ENCODE peak calls at places on chromosomes 16 and 17, in six cellular contexts. One of them, this sample, is unnamed.

GRCh38 chr17:68507581-68507980 is 4.6 kb upstream of the PRKAR1A start:
- DNase-seq in stimulated activated CD4-positive, alpha-beta T cell treated with anti-CD3 and anti-CD28 coated beads, Interleukin-12 subunit alpha, Interleukin-12 subunit beta, amount 100 ng/mL, for 24 hours: no peak
- DNase-seq in stimulated activated CD8-positive, alpha-beta memory T cell treated with anti-CD3 and anti-CD28 coated beads, Interleukin-4, amount 100 ng/mL, for 1 hour: no peak
- DNase-seq in glutamatergic neuron: no peak
- DNase-seq in EL: no peak
- DNase-seq in WTC11: no peak
- DNase-seq in this sample: no peak

GRCh38 chr16:31099860-31100638 is 5.5 kb upstream of the VKORC1 start:
- DNase-seq in stimulated activated CD4-positive, alpha-beta T cell treated with anti-CD3 and anti-CD28 coated beads, Interleukin-12 subunit alpha, Interleukin-12 subunit beta, amount 100 ng/mL, for 24 hours: no peak
- DNase-seq in stimulated activated CD8-positive, alpha-beta memory T cell treated with anti-CD3 and anti-CD28 coated beads, Interleukin-4, amount 100 ng/mL, for 1 hour: no peak
- DNase-seq in glutamatergic neuron: no peak
- DNase-seq in EL: peak; percentile 67
- DNase-seq in WTC11: no peak
- DNase-seq in this sample: no peak

GRCh38 chr17:3556905-3557767 is 476 bp downstream of the TRPV3 start:
- DNase-seq in stimulated activated CD4-positive, alpha-beta T cell treated with anti-CD3 and anti-CD28 coated beads, Interleukin-12 subunit alpha, Interleukin-12 subunit beta, amount 100 ng/mL, for 24 hours: no peak
- DNase-seq in stimulated activated CD8-positive, alpha-beta memory T cell treated with anti-CD3 and anti-CD28 coated beads, Interleukin-4, amount 100 ng/mL, for 1 hour: no peak
- DNase-seq in glutamatergic neuron: no peak
- DNase-seq in EL: no peak
- DNase-seq in WTC11: no peak
- DNase-seq in this sample: peak; percentile 57

GRCh38 chr17:7914771-7915610 is 1.1 kb downstream of the RNF227 start:
- DNase-seq in stimulated activated CD4-positive, alpha-beta T cell treated with anti-CD3 and anti-CD28 coated beads, Interleukin-12 subunit alpha, Interleukin-12 subunit beta, amount 100 ng/mL, for 24 hours: no peak
- DNase-seq in stimulated activated CD8-positive, alpha-beta memory T cell treated with anti-CD3 and anti-CD28 coated beads, Interleukin-4, amount 100 ng/mL, for 1 hour: no peak
- DNase-seq in glutamatergic neuron: no peak
- DNase-seq in EL: no peak
- DNase-seq in WTC11: no peak
- DNase-seq in this sample: no peak

GRCh38 chr17:75260679-75261335 is 599 bp downstream of the GGA3 start:
- DNase-seq in stimulated activated CD4-positive, alpha-beta T cell treated with anti-CD3 and anti-CD28 coated beads, Interleukin-12 subunit alpha, Interleukin-12 subunit beta, amount 100 ng/mL, for 24 hours: peak; percentile 45
- DNase-seq in stimulated activated CD8-positive, alpha-beta memory T cell treated with anti-CD3 and anti-CD28 coated beads, Interleukin-4, amount 100 ng/mL, for 1 hour: no peak
- DNase-seq in glutamatergic neuron: no peak
- DNase-seq in EL: no peak
- DNase-seq in WTC11: peak; percentile 32
- DNase-seq in this sample: no peak

GRCh38 chr17:61393904-61394629 is 5.6 kb upstream of the TBX2 start:
- DNase-seq in stimulated activated CD4-positive, alpha-beta T cell treated with anti-CD3 and anti-CD28 coated beads, Interleukin-12 subunit alpha, Interleukin-12 subunit beta, amount 100 ng/mL, for 24 hours: no peak
- DNase-seq in stimulated activated CD8-positive, alpha-beta memory T cell treated with anti-CD3 and anti-CD28 coated beads, Interleukin-4, amount 100 ng/mL, for 1 hour: no peak
- DNase-seq in glutamatergic neuron: peak; percentile 13
- DNase-seq in EL: peak; percentile 25
- DNase-seq in WTC11: no peak
- DNase-seq in this sample: peak; percentile 83

GRCh38 chr17:18074566-18075272 is 13.0 kb upstream of the DRG2 start:
- DNase-seq in stimulated activated CD4-positive, alpha-beta T cell treated with anti-CD3 and anti-CD28 coated beads, Interleukin-12 subunit alpha, Interleukin-12 subunit beta, amount 100 ng/mL, for 24 hours: no peak
- DNase-seq in stimulated activated CD8-positive, alpha-beta memory T cell treated with anti-CD3 and anti-CD28 coated beads, Interleukin-4, amount 100 ng/mL, for 1 hour: no peak
- DNase-seq in glutamatergic neuron: no peak
- DNase-seq in EL: no peak
- DNase-seq in WTC11: no peak
- DNase-seq in this sample: no peak

GRCh38 chr16:66988197-66988788 is at the start of gene CES4A:
- DNase-seq in stimulated activated CD4-positive, alpha-beta T cell treated with anti-CD3 and anti-CD28 coated beads, Interleukin-12 subunit alpha, Interleukin-12 subunit beta, amount 100 ng/mL, for 24 hours: no peak
- DNase-seq in stimulated activated CD8-positive, alpha-beta memory T cell treated with anti-CD3 and anti-CD28 coated beads, Interleukin-4, amount 100 ng/mL, for 1 hour: no peak
- DNase-seq in glutamatergic neuron: no peak
- DNase-seq in EL: peak; percentile 21
- DNase-seq in WTC11: no peak
- DNase-seq in this sample: no peak

GRCh38 chr16:57479422-57480126 is 6.7 kb downstream of the DOK4 start:
- DNase-seq in stimulated activated CD4-positive, alpha-beta T cell treated with anti-CD3 and anti-CD28 coated beads, Interleukin-12 subunit alpha, Interleukin-12 subunit beta, amount 100 ng/mL, for 24 hours: no peak
- DNase-seq in stimulated activated CD8-positive, alpha-beta memory T cell treated with anti-CD3 and anti-CD28 coated beads, Interleukin-4, amount 100 ng/mL, for 1 hour: no peak
- DNase-seq in glutamatergic neuron: peak; percentile 64
- DNase-seq in EL: peak; percentile 81
- DNase-seq in WTC11: peak; percentile 75
- DNase-seq in this sample: peak; percentile 88

GRCh38 chr17:21039839-21040575 is 2.8 kb downstream of the USP22 start:
- DNase-seq in stimulated activated CD4-positive, alpha-beta T cell treated with anti-CD3 and anti-CD28 coated beads, Interleukin-12 subunit alpha, Interleukin-12 subunit beta, amount 100 ng/mL, for 24 hours: peak; percentile 21
- DNase-seq in stimulated activated CD8-positive, alpha-beta memory T cell treated with anti-CD3 and anti-CD28 coated beads, Interleukin-4, amount 100 ng/mL, for 1 hour: no peak
- DNase-seq in glutamatergic neuron: no peak
- DNase-seq in EL: peak; percentile 56
- DNase-seq in WTC11: no peak
- DNase-seq in this sample: no peak

GRCh38 chr17:74823176-74823495 is 36.5 kb downstream of the GRIN2C start:
- DNase-seq in stimulated activated CD4-positive, alpha-beta T cell treated with anti-CD3 and anti-CD28 coated beads, Interleukin-12 subunit alpha, Interleukin-12 subunit beta, amount 100 ng/mL, for 24 hours: no peak
- DNase-seq in stimulated activated CD8-positive, alpha-beta memory T cell treated with anti-CD3 and anti-CD28 coated beads, Interleukin-4, amount 100 ng/mL, for 1 hour: no peak
- DNase-seq in glutamatergic neuron: no peak
- DNase-seq in EL: no peak
- DNase-seq in WTC11: no peak
- DNase-seq in this sample: no peak

GRCh38 chr16:2008009-2008526 is 1.6 kb downstream of the ZNF598 start:
- DNase-seq in stimulated activated CD4-positive, alpha-beta T cell treated with anti-CD3 and anti-CD28 coated beads, Interleukin-12 subunit alpha, Interleukin-12 subunit beta, amount 100 ng/mL, for 24 hours: no peak
- DNase-seq in stimulated activated CD8-positive, alpha-beta memory T cell treated with anti-CD3 and anti-CD28 coated beads, Interleukin-4, amount 100 ng/mL, for 1 hour: no peak
- DNase-seq in glutamatergic neuron: no peak
- DNase-seq in EL: peak; percentile 60
- DNase-seq in WTC11: no peak
- DNase-seq in this sample: no peak

GRCh38 chr17:72976971-72977767 is 115.3 kb downstream of the SLC39A11 start:
- DNase-seq in stimulated activated CD4-positive, alpha-beta T cell treated with anti-CD3 and anti-CD28 coated beads, Interleukin-12 subunit alpha, Interleukin-12 subunit beta, amount 100 ng/mL, for 24 hours: no peak
- DNase-seq in stimulated activated CD8-positive, alpha-beta memory T cell treated with anti-CD3 and anti-CD28 coated beads, Interleukin-4, amount 100 ng/mL, for 1 hour: no peak
- DNase-seq in glutamatergic neuron: no peak
- DNase-seq in EL: peak; percentile 95
- DNase-seq in WTC11: no peak
- DNase-seq in this sample: peak; percentile 67

GRCh38 chr17:17959520-17960361 is 12.5 kb downstream of the TOM1L2 start:
- DNase-seq in stimulated activated CD4-positive, alpha-beta T cell treated with anti-CD3 and anti-CD28 coated beads, Interleukin-12 subunit alpha, Interleukin-12 subunit beta, amount 100 ng/mL, for 24 hours: peak; percentile 21
- DNase-seq in stimulated activated CD8-positive, alpha-beta memory T cell treated with anti-CD3 and anti-CD28 coated beads, Interleukin-4, amount 100 ng/mL, for 1 hour: no peak
- DNase-seq in glutamatergic neuron: no peak
- DNase-seq in EL: peak; percentile 50
- DNase-seq in WTC11: no peak
- DNase-seq in this sample: no peak

GRCh38 chr16:77918792-77919707 is 103.3 kb upstream of the CLEC3A start:
- DNase-seq in stimulated activated CD4-positive, alpha-beta T cell treated with anti-CD3 and anti-CD28 coated beads, Interleukin-12 subunit alpha, Interleukin-12 subunit beta, amount 100 ng/mL, for 24 hours: no peak
- DNase-seq in stimulated activated CD8-positive, alpha-beta memory T cell treated with anti-CD3 and anti-CD28 coated beads, Interleukin-4, amount 100 ng/mL, for 1 hour: no peak
- DNase-seq in glutamatergic neuron: no peak
- DNase-seq in EL: no peak
- DNase-seq in WTC11: no peak
- DNase-seq in this sample: no peak

GRCh38 chr17:74968361-74968780 is 4.2 kb downstream of the HID1 start:
- DNase-seq in stimulated activated CD4-positive, alpha-beta T cell treated with anti-CD3 and anti-CD28 coated beads, Interleukin-12 subunit alpha, Interleukin-12 subunit beta, amount 100 ng/mL, for 24 hours: no peak
- DNase-seq in stimulated activated CD8-positive, alpha-beta memory T cell treated with anti-CD3 and anti-CD28 coated beads, Interleukin-4, amount 100 ng/mL, for 1 hour: no peak
- DNase-seq in glutamatergic neuron: no peak
- DNase-seq in EL: no peak
- DNase-seq in WTC11: no peak
- DNase-seq in this sample: peak; percentile 48

GRCh38 chr17:83189013-83189672 is 109.7 kb downstream of the METRNL start:
- DNase-seq in stimulated activated CD4-positive, alpha-beta T cell treated with anti-CD3 and anti-CD28 coated beads, Interleukin-12 subunit alpha, Interleukin-12 subunit beta, amount 100 ng/mL, for 24 hours: no peak
- DNase-seq in stimulated activated CD8-positive, alpha-beta memory T cell treated with anti-CD3 and anti-CD28 coated beads, Interleukin-4, amount 100 ng/mL, for 1 hour: no peak
- DNase-seq in glutamatergic neuron: no peak
- DNase-seq in EL: no peak
- DNase-seq in WTC11: peak; percentile 1
- DNase-seq in this sample: peak; percentile 36

GRCh38 chr17:74190154-74190553 is 13.3 kb upstream of the RPL38 start:
- DNase-seq in stimulated activated CD4-positive, alpha-beta T cell treated with anti-CD3 and anti-CD28 coated beads, Interleukin-12 subunit alpha, Interleukin-12 subunit beta, amount 100 ng/mL, for 24 hours: no peak
- DNase-seq in stimulated activated CD8-positive, alpha-beta memory T cell treated with anti-CD3 and anti-CD28 coated beads, Interleukin-4, amount 100 ng/mL, for 1 hour: no peak
- DNase-seq in glutamatergic neuron: no peak
- DNase-seq in EL: peak; percentile 34
- DNase-seq in WTC11: no peak
- DNase-seq in this sample: peak; percentile 52

GRCh38 chr17:63517825-63518534 is 5.2 kb upstream of the KCNH6 start:
- DNase-seq in stimulated activated CD4-positive, alpha-beta T cell treated with anti-CD3 and anti-CD28 coated beads, Interleukin-12 subunit alpha, Interleukin-12 subunit beta, amount 100 ng/mL, for 24 hours: no peak
- DNase-seq in stimulated activated CD8-positive, alpha-beta memory T cell treated with anti-CD3 and anti-CD28 coated beads, Interleukin-4, amount 100 ng/mL, for 1 hour: no peak
- DNase-seq in glutamatergic neuron: no peak
- DNase-seq in EL: no peak
- DNase-seq in WTC11: no peak
- DNase-seq in this sample: no peak

GRCh38 chr17:75727391-75727790 is 6.1 kb downstream of the ITGB4 start:
- DNase-seq in stimulated activated CD4-positive, alpha-beta T cell treated with anti-CD3 and anti-CD28 coated beads, Interleukin-12 subunit alpha, Interleukin-12 subunit beta, amount 100 ng/mL, for 24 hours: no peak
- DNase-seq in stimulated activated CD8-positive, alpha-beta memory T cell treated with anti-CD3 and anti-CD28 coated beads, Interleukin-4, amount 100 ng/mL, for 1 hour: no peak
- DNase-seq in glutamatergic neuron: no peak
- DNase-seq in EL: no peak
- DNase-seq in WTC11: no peak
- DNase-seq in this sample: no peak

GRCh38 chr16:21645261-21645721 is 7.1 kb downstream of the IGSF6 start:
- DNase-seq in stimulated activated CD4-positive, alpha-beta T cell treated with anti-CD3 and anti-CD28 coated beads, Interleukin-12 subunit alpha, Interleukin-12 subunit beta, amount 100 ng/mL, for 24 hours: no peak
- DNase-seq in stimulated activated CD8-positive, alpha-beta memory T cell treated with anti-CD3 and anti-CD28 coated beads, Interleukin-4, amount 100 ng/mL, for 1 hour: no peak
- DNase-seq in glutamatergic neuron: no peak
- DNase-seq in EL: peak; percentile 14
- DNase-seq in WTC11: no peak
- DNase-seq in this sample: peak; percentile 10

GRCh38 chr17:70187383-70187782 is 18.1 kb downstream of the KCNJ2 start:
- DNase-seq in stimulated activated CD4-positive, alpha-beta T cell treated with anti-CD3 and anti-CD28 coated beads, Interleukin-12 subunit alpha, Interleukin-12 subunit beta, amount 100 ng/mL, for 24 hours: no peak
- DNase-seq in stimulated activated CD8-positive, alpha-beta memory T cell treated with anti-CD3 and anti-CD28 coated beads, Interleukin-4, amount 100 ng/mL, for 1 hour: no peak
- DNase-seq in glutamatergic neuron: no peak
- DNase-seq in EL: no peak
- DNase-seq in WTC11: no peak
- DNase-seq in this sample: no peak

GRCh38 chr16:14193316-14193871 is 122.3 kb downstream of the MRTFB start:
- DNase-seq in stimulated activated CD4-positive, alpha-beta T cell treated with anti-CD3 and anti-CD28 coated beads, Interleukin-12 subunit alpha, Interleukin-12 subunit beta, amount 100 ng/mL, for 24 hours: peak; percentile 6
- DNase-seq in stimulated activated CD8-positive, alpha-beta memory T cell treated with anti-CD3 and anti-CD28 coated beads, Interleukin-4, amount 100 ng/mL, for 1 hour: no peak
- DNase-seq in glutamatergic neuron: no peak
- DNase-seq in EL: no peak
- DNase-seq in WTC11: no peak
- DNase-seq in this sample: no peak

GRCh38 chr17:1049446-1050225 is 52.7 kb downstream of the TIMM22 start:
- DNase-seq in stimulated activated CD4-positive, alpha-beta T cell treated with anti-CD3 and anti-CD28 coated beads, Interleukin-12 subunit alpha, Interleukin-12 subunit beta, amount 100 ng/mL, for 24 hours: no peak
- DNase-seq in stimulated activated CD8-positive, alpha-beta memory T cell treated with anti-CD3 and anti-CD28 coated beads, Interleukin-4, amount 100 ng/mL, for 1 hour: no peak
- DNase-seq in glutamatergic neuron: no peak
- DNase-seq in EL: no peak
- DNase-seq in WTC11: no peak
- DNase-seq in this sample: no peak

GRCh38 chr17:888998-889401 is 90.6 kb downstream of the NXN start:
- DNase-seq in stimulated activated CD4-positive, alpha-beta T cell treated with anti-CD3 and anti-CD28 coated beads, Interleukin-12 subunit alpha, Interleukin-12 subunit beta, amount 100 ng/mL, for 24 hours: no peak
- DNase-seq in stimulated activated CD8-positive, alpha-beta memory T cell treated with anti-CD3 and anti-CD28 coated beads, Interleukin-4, amount 100 ng/mL, for 1 hour: no peak
- DNase-seq in glutamatergic neuron: no peak
- DNase-seq in EL: no peak
- DNase-seq in WTC11: no peak
- DNase-seq in this sample: no peak

GRCh38 chr16:85556456-85557082 is 56.6 kb upstream of the GSE1 start:
- DNase-seq in stimulated activated CD4-positive, alpha-beta T cell treated with anti-CD3 and anti-CD28 coated beads, Interleukin-12 subunit alpha, Interleukin-12 subunit beta, amount 100 ng/mL, for 24 hours: no peak
- DNase-seq in stimulated activated CD8-positive, alpha-beta memory T cell treated with anti-CD3 and anti-CD28 coated beads, Interleukin-4, amount 100 ng/mL, for 1 hour: peak; percentile 17
- DNase-seq in glutamatergic neuron: no peak
- DNase-seq in EL: peak; percentile 58
- DNase-seq in WTC11: peak; percentile 65
- DNase-seq in this sample: peak; percentile 86

GRCh38 chr17:74252272-74252671 is 21.8 kb upstream of the DNAI2 start:
- DNase-seq in stimulated activated CD4-positive, alpha-beta T cell treated with anti-CD3 and anti-CD28 coated beads, Interleukin-12 subunit alpha, Interleukin-12 subunit beta, amount 100 ng/mL, for 24 hours: no peak
- DNase-seq in stimulated activated CD8-positive, alpha-beta memory T cell treated with anti-CD3 and anti-CD28 coated beads, Interleukin-4, amount 100 ng/mL, for 1 hour: no peak
- DNase-seq in glutamatergic neuron: no peak
- DNase-seq in EL: no peak
- DNase-seq in WTC11: no peak
- DNase-seq in this sample: no peak

GRCh38 chr17:75034236-75034908 is 12.4 kb downstream of the ATP5PD start:
- DNase-seq in stimulated activated CD4-positive, alpha-beta T cell treated with anti-CD3 and anti-CD28 coated beads, Interleukin-12 subunit alpha, Interleukin-12 subunit beta, amount 100 ng/mL, for 24 hours: peak; percentile 99
- DNase-seq in stimulated activated CD8-positive, alpha-beta memory T cell treated with anti-CD3 and anti-CD28 coated beads, Interleukin-4, amount 100 ng/mL, for 1 hour: peak; percentile 57
- DNase-seq in glutamatergic neuron: peak; percentile 92
- DNase-seq in EL: peak; percentile 93
- DNase-seq in WTC11: peak; percentile 96
- DNase-seq in this sample: peak; percentile 100

GRCh38 chr17:35486920-35487727 is 38.6 kb upstream of the SLFN13 start:
- DNase-seq in stimulated activated CD4-positive, alpha-beta T cell treated with anti-CD3 and anti-CD28 coated beads, Interleukin-12 subunit alpha, Interleukin-12 subunit beta, amount 100 ng/mL, for 24 hours: peak; percentile 84
- DNase-seq in stimulated activated CD8-positive, alpha-beta memory T cell treated with anti-CD3 and anti-CD28 coated beads, Interleukin-4, amount 100 ng/mL, for 1 hour: peak; percentile 43
- DNase-seq in glutamatergic neuron: no peak
- DNase-seq in EL: peak; percentile 69
- DNase-seq in WTC11: no peak
- DNase-seq in this sample: no peak

GRCh38 chr17:81125573-81126081 is 39.7 kb upstream of the PVALEF start:
- DNase-seq in stimulated activated CD4-positive, alpha-beta T cell treated with anti-CD3 and anti-CD28 coated beads, Interleukin-12 subunit alpha, Interleukin-12 subunit beta, amount 100 ng/mL, for 24 hours: no peak
- DNase-seq in stimulated activated CD8-positive, alpha-beta memory T cell treated with anti-CD3 and anti-CD28 coated beads, Interleukin-4, amount 100 ng/mL, for 1 hour: no peak
- DNase-seq in glutamatergic neuron: no peak
- DNase-seq in EL: no peak
- DNase-seq in WTC11: no peak
- DNase-seq in this sample: no peak

GRCh38 chr17:3885271-3885670 is 7.6 kb downstream of the CAMKK1 start:
- DNase-seq in stimulated activated CD4-positive, alpha-beta T cell treated with anti-CD3 and anti-CD28 coated beads, Interleukin-12 subunit alpha, Interleukin-12 subunit beta, amount 100 ng/mL, for 24 hours: no peak
- DNase-seq in stimulated activated CD8-positive, alpha-beta memory T cell treated with anti-CD3 and anti-CD28 coated beads, Interleukin-4, amount 100 ng/mL, for 1 hour: no peak
- DNase-seq in glutamatergic neuron: no peak
- DNase-seq in EL: no peak
- DNase-seq in WTC11: no peak
- DNase-seq in this sample: no peak

GRCh38 chr16:85275533-85276249 is 163.4 kb upstream of the CIBAR2 start:
- DNase-seq in stimulated activated CD4-positive, alpha-beta T cell treated with anti-CD3 and anti-CD28 coated beads, Interleukin-12 subunit alpha, Interleukin-12 subunit beta, amount 100 ng/mL, for 24 hours: peak; percentile 63
- DNase-seq in stimulated activated CD8-positive, alpha-beta memory T cell treated with anti-CD3 and anti-CD28 coated beads, Interleukin-4, amount 100 ng/mL, for 1 hour: peak; percentile 52
- DNase-seq in glutamatergic neuron: peak; percentile 95
- DNase-seq in EL: peak; percentile 54
- DNase-seq in WTC11: peak; percentile 93
- DNase-seq in this sample: peak; percentile 94

GRCh38 chr17:72462396-72462795 is 341.6 kb downstream of the SOX9 start:
- DNase-seq in stimulated activated CD4-positive, alpha-beta T cell treated with anti-CD3 and anti-CD28 coated beads, Interleukin-12 subunit alpha, Interleukin-12 subunit beta, amount 100 ng/mL, for 24 hours: no peak
- DNase-seq in stimulated activated CD8-positive, alpha-beta memory T cell treated with anti-CD3 and anti-CD28 coated beads, Interleukin-4, amount 100 ng/mL, for 1 hour: no peak
- DNase-seq in glutamatergic neuron: no peak
- DNase-seq in EL: no peak
- DNase-seq in WTC11: no peak
- DNase-seq in this sample: no peak

GRCh38 chr16:30053376-30054015 is 12.1 kb upstream of the ALDOA start:
- DNase-seq in stimulated activated CD4-positive, alpha-beta T cell treated with anti-CD3 and anti-CD28 coated beads, Interleukin-12 subunit alpha, Interleukin-12 subunit beta, amount 100 ng/mL, for 24 hours: no peak
- DNase-seq in stimulated activated CD8-positive, alpha-beta memory T cell treated with anti-CD3 and anti-CD28 coated beads, Interleukin-4, amount 100 ng/mL, for 1 hour: no peak
- DNase-seq in glutamatergic neuron: no peak
- DNase-seq in EL: peak; percentile 88
- DNase-seq in WTC11: no peak
- DNase-seq in this sample: peak; percentile 61

GRCh38 chr16:1224558-1224957 is 510 bp downstream of the TPSG1 start:
- DNase-seq in stimulated activated CD4-positive, alpha-beta T cell treated with anti-CD3 and anti-CD28 coated beads, Interleukin-12 subunit alpha, Interleukin-12 subunit beta, amount 100 ng/mL, for 24 hours: no peak
- DNase-seq in stimulated activated CD8-positive, alpha-beta memory T cell treated with anti-CD3 and anti-CD28 coated beads, Interleukin-4, amount 100 ng/mL, for 1 hour: no peak
- DNase-seq in glutamatergic neuron: no peak
- DNase-seq in EL: no peak
- DNase-seq in WTC11: no peak
- DNase-seq in this sample: no peak

GRCh38 chr17:50240876-50241275 is 33.4 kb upstream of the TMEM92 start:
- DNase-seq in stimulated activated CD4-positive, alpha-beta T cell treated with anti-CD3 and anti-CD28 coated beads, Interleukin-12 subunit alpha, Interleukin-12 subunit beta, amount 100 ng/mL, for 24 hours: no peak
- DNase-seq in stimulated activated CD8-positive, alpha-beta memory T cell treated with anti-CD3 and anti-CD28 coated beads, Interleukin-4, amount 100 ng/mL, for 1 hour: no peak
- DNase-seq in glutamatergic neuron: no peak
- DNase-seq in EL: peak; percentile 51
- DNase-seq in WTC11: no peak
- DNase-seq in this sample: no peak

GRCh38 chr16:83996481-83997252 is 28.6 kb downstream of the NECAB2 start:
- DNase-seq in stimulated activated CD4-positive, alpha-beta T cell treated with anti-CD3 and anti-CD28 coated beads, Interleukin-12 subunit alpha, Interleukin-12 subunit beta, amount 100 ng/mL, for 24 hours: no peak
- DNase-seq in stimulated activated CD8-positive, alpha-beta memory T cell treated with anti-CD3 and anti-CD28 coated beads, Interleukin-4, amount 100 ng/mL, for 1 hour: no peak
- DNase-seq in glutamatergic neuron: no peak
- DNase-seq in EL: no peak
- DNase-seq in WTC11: no peak
- DNase-seq in this sample: no peak

GRCh38 chr17:50817142-50817751 is 18.1 kb upstream of the WFIKKN2 start:
- DNase-seq in stimulated activated CD4-positive, alpha-beta T cell treated with anti-CD3 and anti-CD28 coated beads, Interleukin-12 subunit alpha, Interleukin-12 subunit beta, amount 100 ng/mL, for 24 hours: peak; percentile 35
- DNase-seq in stimulated activated CD8-positive, alpha-beta memory T cell treated with anti-CD3 and anti-CD28 coated beads, Interleukin-4, amount 100 ng/mL, for 1 hour: peak; percentile 31
- DNase-seq in glutamatergic neuron: peak; percentile 65
- DNase-seq in EL: peak; percentile 36
- DNase-seq in WTC11: peak; percentile 55
- DNase-seq in this sample: peak; percentile 83

GRCh38 chr17:50829336-50829735 is 6.0 kb upstream of the WFIKKN2 start:
- DNase-seq in stimulated activated CD4-positive, alpha-beta T cell treated with anti-CD3 and anti-CD28 coated beads, Interleukin-12 subunit alpha, Interleukin-12 subunit beta, amount 100 ng/mL, for 24 hours: no peak
- DNase-seq in stimulated activated CD8-positive, alpha-beta memory T cell treated with anti-CD3 and anti-CD28 coated beads, Interleukin-4, amount 100 ng/mL, for 1 hour: no peak
- DNase-seq in glutamatergic neuron: no peak
- DNase-seq in EL: no peak
- DNase-seq in WTC11: no peak
- DNase-seq in this sample: peak; percentile 61

This sample was measured in endodermal cell.